ENCODE peak calls at places on chromosomes 16 and 17, in four cellular contexts. J, T, S and E are unnamed samples.

GRCh38 chr16:89471225-89471624 is 19.1 kb downstream of the ANKRD11 start:
- DNase-seq in J (no peak), T (no peak), S (no peak), E (no peak)

GRCh38 chr17:81454473-81454872 is 58.1 kb downstream of the ACTG1 start:
- DNase-seq in J (no peak), T (no peak), S (no peak), E (no peak)

GRCh38 chr17:60139438-60140285 is 10.1 kb upstream of the CA4 start:
- DNase-seq in J (peak; percentile 81), T (peak; percentile 58), S (peak; percentile 71), E (peak; percentile 75)

GRCh38 chr16:4660454-4661007 is 32.8 kb upstream of the NUDT16L1 start:
- DNase-seq in J (peak; percentile 55), T (peak; percentile 51), S (peak; percentile 77), E (no peak)

GRCh38 chr16:684961-685696 is 995 bp upstream of the JMJD8 start:
- DNase-seq in J (no peak), T (peak; percentile 59), S (no peak), E (peak; percentile 77)

GRCh38 chr17:58331815-58332719 is 3.5 kb upstream of the TSPOAP1 start:
- DNase-seq in J (peak; percentile 67), T (no peak), S (peak; percentile 74), E (no peak)

GRCh38 chr17:80354381-80354780 is 60.6 kb upstream of the ENDOV start:
- DNase-seq in J (no peak), T (no peak), S (no peak), E (peak; percentile 55)

GRCh38 chr16:48277158-48277557 is 29.8 kb upstream of the ABCC11 start:
- DNase-seq in J (no peak), T (no peak), S (no peak), E (no peak)

GRCh38 chr16:24036614-24037013 is 200.8 kb downstream of the PRKCB start:
- DNase-seq in J (no peak), T (no peak), S (peak; percentile 32), E (no peak)

GRCh38 chr16:20300312-20301097 is 26.8 kb downstream of the GP2 start:
- DNase-seq in J (no peak), T (no peak), S (peak; percentile 46), E (no peak)

GRCh38 chr16:30119428-30119827 is 3.6 kb downstream of the MAPK3 start:
- DNase-seq in J (no peak), T (no peak), S (no peak), E (no peak)

GRCh38 chr17:66240630-66241029 is 11.4 kb upstream of the APOH start:
- DNase-seq in J (no peak), T (no peak), S (no peak), E (no peak)

GRCh38 chr16:78593352-78593751 is 493.9 kb downstream of the WWOX start:
- DNase-seq in J (no peak), T (no peak), S (no peak), E (no peak)

GRCh38 chr17:28953444-28954118 is 2.3 kb upstream of the PHF12 start:
- DNase-seq in J (no peak), T (peak; percentile 66), S (peak; percentile 54), E (peak; percentile 75)

DNA sequence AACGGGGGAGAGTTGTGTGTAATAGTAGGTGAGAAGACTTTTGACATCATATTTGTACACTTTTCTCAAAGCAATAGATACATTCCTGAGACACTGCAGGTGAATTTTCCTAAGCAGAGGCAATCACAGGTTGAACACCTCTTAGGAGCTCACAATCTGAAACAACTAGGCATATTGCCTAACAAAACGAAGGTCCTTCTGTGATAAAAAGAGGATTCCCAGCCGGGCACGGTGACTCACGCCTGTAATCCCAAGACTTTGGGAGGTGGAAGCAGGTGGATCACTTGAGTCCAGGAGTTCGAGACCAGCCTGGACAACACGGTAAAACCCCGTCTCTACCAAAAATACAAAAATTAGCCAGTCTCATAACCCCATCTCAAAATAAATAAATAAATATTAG is 17.4 kb downstream of the NXN start:
- DNase-seq in J (no peak), T (no peak), S (no peak), E (no peak)
- H3K4me1 ChIP-seq in J (no peaks in the 10 kb centered on the region), T (peaks cover 1% of the 10 kb centered on the region), S (peaks cover 6% of the 10 kb centered on the region), E (peaks cover 65% of the 10 kb centered on the region)

GRCh38 chr16:75251280-75252048 is at the start of gene BCAR1:
- DNase-seq in J (peak; percentile 91), T (peak; percentile 85), S (peak; percentile 85), E (peak; percentile 94)
- H3K4me1 ChIP-seq in J (peaks cover 92% of the 10 kb centered on the region), T (peaks cover 42% of the 10 kb centered on the region), S (peaks cover 72% of the 10 kb centered on the region), E (peaks cover 96% of the 10 kb centered on the region)

DNA sequence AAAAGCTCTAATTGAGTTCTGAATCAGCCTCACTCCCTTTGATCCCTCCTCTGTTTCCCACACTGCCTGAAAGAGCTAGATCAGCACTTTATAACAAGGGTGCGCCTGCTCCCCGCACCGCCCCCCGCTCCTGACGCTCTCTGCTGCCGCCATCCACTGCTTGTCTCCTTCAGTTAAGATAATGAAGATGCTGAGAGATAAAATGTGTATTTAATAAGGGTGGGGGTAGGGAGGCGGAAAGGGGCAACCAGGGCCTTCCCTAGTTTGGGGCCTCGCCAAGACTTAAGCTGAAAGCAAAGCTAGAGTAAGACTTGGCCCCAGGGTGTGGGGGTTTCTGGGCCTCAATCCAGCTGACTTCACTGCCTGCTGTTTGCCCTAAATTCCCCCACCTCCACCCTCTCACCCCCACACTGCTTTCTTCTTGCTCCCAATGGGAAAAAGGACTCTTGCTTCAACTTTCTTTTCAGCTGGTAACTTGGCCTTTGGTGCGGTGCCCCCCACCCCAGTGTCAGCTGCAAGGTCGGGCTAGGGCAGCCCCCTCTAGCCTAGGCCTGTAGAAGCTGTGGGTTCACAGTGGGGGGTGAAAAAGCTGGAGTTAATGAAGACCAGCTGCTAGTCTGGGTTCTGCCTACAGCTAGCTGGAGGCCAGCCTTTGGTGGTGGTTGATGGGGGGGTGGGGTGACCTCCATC is 1.8 kb upstream of the RARA start:
- DNase-seq in J (no peak), T (no peak), S (no peak), E (peak; percentile 64)
- H3K4me1 ChIP-seq in J (peaks cover 80% of the 10 kb centered on the region), T (peaks cover 35% of the 10 kb centered on the region), S (peaks cover 36% of the 10 kb centered on the region), E (peaks cover 88% of the 10 kb centered on the region)

DNA sequence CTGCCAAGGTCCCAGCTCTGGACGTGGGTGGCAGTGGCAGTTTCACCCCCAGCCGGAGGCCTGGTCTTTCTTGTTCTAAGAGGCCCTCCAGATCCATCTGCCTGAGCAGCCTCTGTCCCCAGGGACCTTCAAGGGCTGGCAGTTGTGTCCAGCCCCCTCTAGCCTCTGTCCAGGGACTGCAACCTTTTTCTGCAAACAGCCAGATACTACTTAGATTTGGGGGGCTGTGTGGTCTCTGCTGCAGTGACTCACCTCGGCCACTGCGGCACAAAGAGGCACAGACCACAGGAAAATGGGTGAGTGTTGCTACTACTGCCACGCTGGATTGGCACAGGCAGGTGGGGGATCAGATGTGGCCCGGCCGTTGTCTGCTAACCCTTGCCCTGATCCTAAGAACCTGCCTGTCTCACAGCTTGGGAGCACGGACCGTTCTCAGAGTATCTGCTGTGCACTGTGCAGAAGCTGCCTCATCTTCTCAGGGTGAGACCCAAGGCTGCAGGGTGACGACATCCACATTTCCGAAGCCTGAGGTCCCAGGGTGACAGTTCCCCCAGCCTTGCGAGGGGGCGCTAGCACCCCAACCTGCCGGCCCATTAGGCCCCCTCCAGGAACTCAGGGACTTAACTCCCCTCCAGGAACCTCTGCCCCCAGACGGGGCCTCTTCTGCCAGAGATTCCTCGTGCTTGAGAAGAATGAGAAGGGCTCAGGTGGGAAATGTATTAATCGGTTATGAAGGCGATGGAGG is 27.6 kb downstream of the MXRA7 start:
- DNase-seq in J (no peak), T (no peak), S (no peak), E (no peak)
- H3K4me1 ChIP-seq in J (peaks cover 73% of the 10 kb centered on the region), T (peaks cover 27% of the 10 kb centered on the region), S (peaks cover 6% of the 10 kb centered on the region), E (peaks cover 5% of the 10 kb centered on the region)

DNA sequence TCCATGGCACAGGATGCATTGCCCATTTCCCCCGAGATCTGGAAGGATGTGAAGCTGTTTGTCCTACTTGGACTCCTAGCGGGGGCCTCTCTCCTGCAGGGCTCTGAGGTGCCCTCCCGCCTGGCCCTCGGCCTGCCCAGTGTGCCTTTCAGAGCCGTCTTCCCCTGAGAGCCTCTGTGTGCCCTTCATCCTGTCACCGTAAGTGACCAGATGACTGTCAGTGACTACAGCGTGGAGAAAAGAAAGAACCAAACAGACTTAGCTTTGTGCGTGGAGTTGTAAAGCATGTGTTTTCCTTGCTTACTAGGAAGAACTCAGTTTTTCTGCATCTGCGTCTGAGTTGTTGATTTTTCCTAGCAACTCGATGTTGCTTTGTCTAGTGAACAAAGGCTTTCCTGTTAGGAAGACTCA is 56.1 kb downstream of the BANP start:
- DNase-seq in J (no peak), T (no peak), S (no peak), E (peak; percentile 46)
- H3K4me1 ChIP-seq in J (peaks cover 5% of the 10 kb centered on the region), T (no peaks in the 10 kb centered on the region), S (no peaks in the 10 kb centered on the region), E (no peaks in the 10 kb centered on the region)